ENCODE peak calls at places on chromosomes 5 and 9, in four cellular contexts. M is OCI-LY7; K is CD4-positive, alpha-beta T cell; N is neural progenitor cell. O is an unnamed sample.

GRCh38 chr9:4936823-4937222 is 48.2 kb upstream of the JAK2 start:
- DNase-seq in K (no peak), N (no peak), M (no peak), O (no peak)

GRCh38 chr9:121735065-121735791 is 83.8 kb downstream of the DAB2IP start:
- DNase-seq in M (peak), N (peak), K (no peak), O (peak)

GRCh38 chr9:18146329-18146728 is 327.6 kb upstream of the ADAMTSL1 start:
- DNase-seq in N (no peak), K (no peak), M (no peak), O (no peak)

GRCh38 chr9:79083621-79084020 is 488.1 kb upstream of the TLE4 start:
- DNase-seq in K (no peak), M (no peak), N (no peak), O (no peak)

GRCh38 chr9:121884057-121884512 is 209.0 kb downstream of the TTLL11 start:
- DNase-seq in M (no peak), K (no peak), N (peak), O (no peak)

GRCh38 chr5:157523976-157524375 is 51.6 kb downstream of the ADAM19 start:
- DNase-seq in K (no peak), N (peak), M (no peak), O (no peak)

GRCh38 chr9:107046692-107047091 is 183.7 kb downstream of the ZNF462 start:
- DNase-seq in N (no peak), K (no peak), M (peak), O (no peak)

GRCh38 chr9:103169798-103170197 is 174.7 kb downstream of the CYLC2 start:
- DNase-seq in M (no peak), N (peak), K (no peak), O (no peak)

GRCh38 chr5:103624035-103624461 is 61.5 kb upstream of the NUDT12 start:
- DNase-seq in K (no peak), M (no peak), N (no peak), O (no peak)

GRCh38 chr9:18796871-18797270 is 236.1 kb downstream of the SAXO1 start:
- DNase-seq in M (no peak), K (no peak), N (no peak), O (no peak)

GRCh38 chr5:154446183-154447073 is 631 bp downstream of the SAP30L start:
- DNase-seq in M (peak), K (peak), N (peak), O (peak)

GRCh38 chr9:84285381-84285780 is 55.2 kb downstream of the SLC28A3 start:
- DNase-seq in K (no peak), N (no peak), M (no peak), O (no peak)

GRCh38 chr5:180832638-180833068 is 28.4 kb downstream of the ZFP62 start:
- DNase-seq in N (no peak), K (no peak), M (peak), O (no peak)

GRCh38 chr5:139646111-139646510 is 2.0 kb upstream of the CXXC5 start:
- DNase-seq in M (no peak), K (no peak), N (no peak), O (no peak)

GRCh38 chr5:143002459-143003327 is 232.5 kb downstream of the ARHGAP26 start:
- DNase-seq in N (peak), M (peak), K (peak), O (peak)

GRCh38 chr9:118647331-118647730 is 721.9 kb downstream of the BRINP1 start:
- DNase-seq in M (no peak), K (no peak), N (no peak), O (no peak)

GRCh38 chr9:112771359-112772214 is 21.0 kb downstream of the SNX30 start:
- DNase-seq in M (no peak), N (no peak), K (no peak), O (no peak)

GRCh38 chr9:2465921-2466460 is 155.6 kb upstream of the VLDLR start:
- DNase-seq in M (no peak), K (no peak), N (no peak), O (peak)

GRCh38 chr5:124194282-124194681 is 552.2 kb downstream of the ZNF608 start:
- DNase-seq in M (no peak), K (no peak), N (no peak), O (no peak)

GRCh38 chr5:110768138-110768845 is 29.5 kb downstream of the SLC25A46 start:
- DNase-seq in K (no peak), M (no peak), N (no peak), O (no peak)

GRCh38 chr5:138706655-138707480 is 46.4 kb upstream of the CTNNA1 start:
- DNase-seq in N (no peak), K (no peak), M (no peak), O (peak)

GRCh38 chr5:78829811-78830499 is 155.2 kb downstream of the ARSB start:
- DNase-seq in M (no peak), N (no peak), K (no peak), O (no peak)

GRCh38 chr5:72106922-72107873 is at the start of gene MAP1B:
- DNase-seq in M (no peak), K (no peak), N (peak), O (peak)

GRCh38 chr9:134489621-134490380 is 151.8 kb upstream of the COL5A1 start:
- DNase-seq in M (no peak), N (no peak), K (no peak), O (no peak)

GRCh38 chr9:136438909-136439549 is 616 bp downstream of the INPP5E start:
- DNase-seq in M (peak), K (peak), N (peak), O (peak)

GRCh38 chr9:10173561-10173960 is 439.2 kb downstream of the PTPRD start:
- DNase-seq in M (no peak), K (no peak), N (no peak), O (peak)

GRCh38 chr5:169861934-169862333 is 118.4 kb downstream of the INSYN2B start:
- DNase-seq in M (no peak), N (no peak), K (no peak), O (no peak)

GRCh38 chr9:133490865-133491655 is 12.2 kb upstream of the SLC2A6 start:
- DNase-seq in N (no peak), K (no peak), M (no peak), O (no peak)

GRCh38 chr5:96427823-96428222 is 5.2 kb downstream of the PCSK1 start:
- DNase-seq in K (no peak), N (peak), M (no peak), O (peak)

GRCh38 chr9:121478816-121479676 is 20.6 kb downstream of the GGTA1 start:
- DNase-seq in K (no peak), M (no peak), N (peak), O (no peak)

GRCh38 chr9:4781408-4781807 is 11.3 kb upstream of the RCL1 start:
- DNase-seq in N (no peak), M (no peak), K (no peak), O (no peak)

GRCh38 chr5:135034186-135034962 is at the start of gene PITX1:
- DNase-seq in K (no peak), N (peak), M (peak), O (peak)

GRCh38 chr5:58013542-58014258 is 446.2 kb downstream of the PLK2 start:
- DNase-seq in M (no peak), N (no peak), K (no peak), O (no peak)

GRCh38 chr5:14227501-14227900 is 84.4 kb downstream of the TRIO start:
- DNase-seq in K (no peak), N (no peak), M (no peak), O (no peak)
- TF ChIP-seq CTCF in K (no peak), N (no peak), M (no peak), O (no peak)

DNA sequence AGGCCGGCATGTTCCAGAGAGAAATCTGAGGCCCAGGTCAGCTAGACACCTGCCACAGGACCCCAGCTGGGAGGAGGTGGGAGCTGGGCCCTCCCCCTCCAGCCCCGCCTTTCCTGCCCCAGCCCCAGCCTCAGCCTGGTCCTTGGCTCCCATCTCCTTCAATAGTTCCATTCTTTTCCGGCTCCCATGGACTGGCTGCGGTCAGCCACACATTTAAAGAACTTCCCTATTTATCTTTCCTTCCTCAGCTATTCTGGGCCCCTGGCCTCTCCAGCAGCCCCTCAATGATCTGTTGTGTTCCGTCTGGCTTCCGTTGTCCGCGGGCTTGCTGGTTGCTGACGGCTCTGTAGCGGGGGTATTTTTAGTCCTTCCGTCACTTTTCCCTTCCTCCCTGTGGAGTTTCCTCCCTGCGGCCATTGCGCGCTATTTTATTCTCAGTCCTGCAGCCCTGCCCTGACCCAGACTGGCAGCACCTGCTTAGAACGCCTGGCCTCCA is 73.8 kb downstream of the AMBP start:
- DNase-seq in K (no peak), N (no peak), M (no peak), O (no peak)
- H3K27ac ChIP-seq in K (no peak), N (no peak), M (no peak), O (no peak)

GRCh38 chr9:88658311-88658822 is 123.4 kb downstream of the NXNL2 start:
- DNase-seq in K (no peak), M (no peak), N (no peak), O (peak)

GRCh38 chr9:88661759-88662158 is 126.8 kb downstream of the NXNL2 start:
- DNase-seq in N (no peak), K (no peak), M (no peak), O (no peak)

GRCh38 chr9:88659126-88659525 is 124.1 kb downstream of the NXNL2 start:
- DNase-seq in K (no peak), M (no peak), N (no peak), O (peak)

GRCh38 chr9:88657893-88658292 is 122.9 kb downstream of the NXNL2 start:
- DNase-seq in M (no peak), K (no peak), N (peak), O (no peak)

GRCh38 chr9:88660611-88661010 is 125.6 kb downstream of the NXNL2 start:
- DNase-seq in K (no peak), M (peak), N (peak), O (no peak)
- TF ChIP-seq CTCF in K (no peak), M (peak), N (peak), O (no peak)

GRCh38 chr9:131107760-131108159 is 11.4 kb downstream of the AIF1L start:
- DNase-seq in K (no peak), N (no peak), M (no peak), O (no peak)
- H3K27ac ChIP-seq in K (no peak), N (no peak), M (no peak), O (no peak)

GRCh38 chr5:80712914-80713313 is 58.1 kb upstream of the DHFR start:
- DNase-seq in N (no peak), K (no peak), M (no peak), O (no peak)

GRCh38 chr5:80713640-80714039 is 58.9 kb upstream of the DHFR start:
- DNase-seq in N (no peak), M (no peak), K (no peak), O (no peak)

GRCh38 chr5:80711216-80711615 is 56.4 kb upstream of the DHFR start:
- DNase-seq in M (no peak), N (no peak), K (no peak), O (no peak)

GRCh38 chr5:80714570-80715298 is 60.0 kb upstream of the DHFR start:
- DNase-seq in N (no peak), K (no peak), M (no peak), O (no peak)

GRCh38 chr5:80711938-80712337 is 57.2 kb upstream of the DHFR start:
- DNase-seq in M (no peak), K (no peak), N (peak), O (peak)
- TF ChIP-seq CTCF in M (peak), K (no peak), N (peak), O (peak)

GRCh38 chr9:117290809-117291208 is 124.0 kb downstream of the ASTN2 start:
- DNase-seq in M (no peak), K (no peak), N (no peak), O (no peak)
- H3K27ac ChIP-seq in M (no peak), K (no peak), N (no peak), O (no peak)

GRCh38 chr9:71980266-71981018 is 69.0 kb downstream of the C9orf85 start:
- DNase-seq in M (no peak), K (no peak), N (no peak), O (no peak)

GRCh38 chr9:71977003-71977402 is 65.6 kb downstream of the C9orf85 start:
- DNase-seq in K (no peak), M (no peak), N (no peak), O (no peak)

DNA sequence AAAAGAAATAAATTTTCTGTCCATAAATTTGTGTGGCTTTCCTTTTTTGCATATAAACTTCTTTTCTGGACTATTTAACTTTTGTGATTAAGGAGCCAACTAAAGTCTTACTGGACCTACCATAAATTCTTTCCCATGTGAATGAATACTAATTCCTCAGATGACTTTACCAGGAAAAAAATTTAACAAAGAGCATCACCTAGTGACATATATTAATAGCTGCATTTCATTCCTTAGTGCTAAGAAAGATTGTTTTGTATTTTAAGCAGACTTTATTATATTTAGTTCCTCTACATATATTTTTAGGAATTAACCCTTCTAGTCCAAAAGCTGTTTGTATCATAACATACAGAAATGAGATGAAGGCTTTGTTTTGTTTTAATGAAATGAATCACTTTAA is 64.4 kb downstream of the C9orf85 start:
- DNase-seq in K (no peak), N (no peak), M (peak), O (no peak)
- TF ChIP-seq CTCF in K (peak), N (no peak), M (peak), O (peak)

DNA sequence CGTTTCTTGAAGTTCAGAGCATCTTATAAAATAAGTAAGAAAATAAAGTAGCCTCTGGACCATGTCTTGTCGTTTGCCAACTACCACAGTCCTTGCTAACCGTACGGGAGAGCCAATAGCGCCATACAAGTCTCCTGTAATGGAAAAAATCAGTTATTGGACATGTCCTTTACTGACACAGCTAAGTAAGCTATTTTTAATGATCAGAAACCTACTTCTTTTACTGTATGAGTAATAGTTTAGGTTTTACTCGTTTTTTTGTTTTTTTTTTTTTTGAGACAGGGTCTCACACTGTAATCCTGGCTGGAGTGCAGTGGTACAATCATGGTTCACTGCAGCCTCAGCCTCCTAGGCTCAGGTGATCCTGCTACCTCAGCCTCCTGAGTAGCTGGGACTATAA is 37.8 kb upstream of the RAPGEF6 start:
- DNase-seq in K (no peak), M (no peak), N (no peak), O (no peak)
- H3K27ac ChIP-seq in K (no peak), M (no peak), N (no peak), O (no peak)

GRCh38 chr5:73783823-73784222 is 157.8 kb downstream of the ARHGEF28 start:
- DNase-seq in N (no peak), K (no peak), M (peak), O (no peak)
- TF ChIP-seq CTCF in N (peak), K (no peak), M (peak), O (peak)

DNA sequence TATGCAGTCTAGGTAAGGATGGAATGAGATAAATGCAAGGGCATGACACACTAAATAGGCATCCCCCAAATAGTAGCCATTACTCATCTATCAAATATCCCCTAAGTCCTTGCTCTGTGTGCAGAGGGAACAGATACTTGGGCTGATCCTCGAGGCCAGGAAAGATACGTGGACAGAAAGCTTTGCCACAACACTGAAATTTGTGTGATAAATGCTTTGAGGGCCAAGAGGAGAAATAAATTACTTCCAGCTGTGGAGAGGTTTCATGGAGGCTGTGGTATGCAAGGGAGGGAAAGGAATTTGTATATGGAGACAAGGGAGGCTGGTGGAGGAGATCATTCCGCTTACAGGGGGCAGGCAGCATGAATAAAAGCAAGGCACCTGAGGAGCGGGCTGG is 18.5 kb downstream of the ATOX1 start:
- DNase-seq in M (no peak), N (peak), K (no peak), O (peak)
- H3K27ac ChIP-seq in M (no peak), N (no peak), K (no peak), O (peak)